ENCODE peak calls at places on chromosome 3, in nine cellular contexts. O, A, W, T, Y, B, V, S and J are unnamed samples.

GRCh38 chr3:42728056-42728455 is 25.5 kb upstream of the HHATL start:
- DNase-seq in O (no peak), A (no peak), W (no peak), T (no peak), Y (no peak), B (no peak), V (peak), S (no peak), J (peak)

GRCh38 chr3:51974963-51975856 is at the start of gene ABHD14A:
- DNase-seq in O (peak), A (peak), W (no peak), T (no peak), Y (peak), B (peak), V (no peak), S (peak), J (peak)

GRCh38 chr3:138692152-138692551 is 83.6 kb downstream of the FAIM start:
- DNase-seq in O (no peak), A (no peak), W (no peak), T (no peak), Y (no peak), B (no peak), V (no peak), S (no peak), J (no peak)

GRCh38 chr3:11434017-11434526 is 161.9 kb downstream of the ATG7 start:
- DNase-seq in O (no peak), A (peak), W (no peak), T (no peak), Y (peak), B (peak), V (peak), S (no peak), J (peak)

GRCh38 chr3:46277476-46277875 is 35.2 kb downstream of the CCR3 start:
- DNase-seq in O (no peak), A (no peak), W (no peak), T (no peak), Y (no peak), B (no peak), V (no peak), S (no peak), J (no peak)

GRCh38 chr3:132198601-132199000 is 118.6 kb upstream of the ACP3 start:
- DNase-seq in O (no peak), A (no peak), W (no peak), T (no peak), Y (no peak), B (no peak), V (no peak), S (no peak), J (no peak)

GRCh38 chr3:29955413-29955812 is 651.0 kb upstream of the TGFBR2 start:
- DNase-seq in O (no peak), A (no peak), W (no peak), T (no peak), Y (no peak), B (no peak), V (no peak), S (no peak), J (no peak)

GRCh38 chr3:171776411-171776810 is 33.9 kb downstream of the PLD1 start:
- DNase-seq in O (no peak), A (no peak), W (no peak), T (no peak), Y (no peak), B (no peak), V (no peak), S (no peak), J (no peak)

GRCh38 chr3:98556164-98557130 is 24.7 kb downstream of the GPR15 start:
- DNase-seq in O (no peak), A (no peak), W (peak), T (peak), Y (no peak), B (no peak), V (no peak), S (no peak), J (no peak)

GRCh38 chr3:45644063-45644462 is 45.1 kb upstream of the SACM1L start:
- DNase-seq in O (no peak), A (no peak), W (no peak), T (no peak), Y (no peak), B (peak), V (no peak), S (no peak), J (no peak)

GRCh38 chr3:107382626-107383025 is 5.4 kb downstream of the CCDC54 start:
- DNase-seq in O (no peak), A (no peak), W (no peak), T (no peak), Y (no peak), B (no peak), V (no peak), S (no peak), J (no peak)

GRCh38 chr3:133540896-133541674 is 32.4 kb upstream of the CDV3 start:
- DNase-seq in O (no peak), A (peak), W (peak), T (peak), Y (no peak), B (peak), V (no peak), S (no peak), J (no peak)

GRCh38 chr3:140432176-140432753 is 245.6 kb upstream of the TRIM42 start:
- DNase-seq in O (no peak), A (no peak), W (no peak), T (no peak), Y (peak), B (peak), V (no peak), S (no peak), J (no peak)

GRCh38 chr3:89690649-89691048 is 583.2 kb downstream of the EPHA3 start:
- DNase-seq in O (no peak), A (no peak), W (no peak), T (no peak), Y (no peak), B (no peak), V (no peak), S (peak), J (no peak)

GRCh38 chr3:193845144-193845543 is 252.1 kb downstream of the OPA1 start:
- DNase-seq in O (no peak), A (no peak), W (no peak), T (no peak), Y (no peak), B (no peak), V (no peak), S (no peak), J (no peak)

GRCh38 chr3:33717616-33717865 is 513 bp downstream of the CLASP2 start:
- DNase-seq in O (peak), A (peak), W (no peak), T (peak), Y (peak), B (no peak), V (no peak), S (peak), J (peak)

GRCh38 chr3:152056481-152056880 is 183.0 kb downstream of the SUCNR1 start:
- DNase-seq in O (no peak), A (no peak), W (no peak), T (no peak), Y (no peak), B (no peak), V (no peak), S (no peak), J (no peak)

GRCh38 chr3:190169877-190170276 is 49.2 kb upstream of the P3H2 start:
- DNase-seq in O (no peak), A (no peak), W (no peak), T (no peak), Y (no peak), B (no peak), V (no peak), S (no peak), J (no peak)

GRCh38 chr3:184525337-184526157 is 36.0 kb upstream of the EPHB3 start:
- DNase-seq in O (no peak), A (no peak), W (no peak), T (no peak), Y (peak), B (no peak), V (no peak), S (peak), J (no peak)

GRCh38 chr3:189229421-189229820 is 57.6 kb downstream of the TPRG1 start:
- DNase-seq in O (no peak), A (no peak), W (no peak), T (no peak), Y (no peak), B (no peak), V (no peak), S (no peak), J (no peak)

GRCh38 chr3:67048716-67049076 is 50.6 kb downstream of the KBTBD8 start:
- DNase-seq in O (no peak), A (no peak), W (peak), T (no peak), Y (no peak), B (no peak), V (no peak), S (no peak), J (no peak)

GRCh38 chr3:95705786-95706418 is 1108.5 kb upstream of the EPHA6 start:
- DNase-seq in O (no peak), A (no peak), W (no peak), T (no peak), Y (no peak), B (peak), V (no peak), S (no peak), J (no peak)

GRCh38 chr3:196741401-196741761 is 1.7 kb downstream of the PAK2 start:
- DNase-seq in O (no peak), A (no peak), W (no peak), T (no peak), Y (no peak), B (no peak), V (no peak), S (no peak), J (no peak)

GRCh38 chr3:182007441-182007840 is 295.7 kb downstream of the SOX2 start:
- DNase-seq in O (no peak), A (no peak), W (no peak), T (no peak), Y (no peak), B (no peak), V (no peak), S (no peak), J (no peak)

GRCh38 chr3:182000454-182000853 is 288.7 kb downstream of the SOX2 start:
- DNase-seq in O (peak), A (no peak), W (no peak), T (no peak), Y (no peak), B (no peak), V (no peak), S (no peak), J (no peak)

GRCh38 chr3:182005683-182006082 is 294.0 kb downstream of the SOX2 start:
- DNase-seq in O (no peak), A (no peak), W (no peak), T (no peak), Y (no peak), B (no peak), V (no peak), S (no peak), J (no peak)
- H3K4me3 ChIP-seq in O (no peak), A (no peak), W (no peak), T (no peak), Y (no peak), B (no peak), V (no peak), S (no peak), J (no peak)

GRCh38 chr3:123447416-123447748 is 1.5 kb downstream of the ADCY5 start:
- DNase-seq in O (no peak), A (no peak), W (no peak), T (no peak), Y (no peak), B (no peak), V (no peak), S (no peak), J (peak)
- TF ChIP-seq POLR2AphosphoS5 in O (no peak), A (no peak), W (no peak), T (no peak), Y (no peak), B (no peak), V (no peak), S (no peak), J (peak)

GRCh38 chr3:143000525-143000924 is 845 bp upstream of the U2SURP start:
- DNase-seq in O (no peak), A (peak), W (no peak), T (no peak), Y (peak), B (no peak), V (no peak), S (peak), J (no peak)
- H3K4me3 ChIP-seq in O (peak), A (peak), W (peak), T (peak), Y (peak), B (peak), V (peak), S (peak), J (peak)

GRCh38 chr3:167008765-167009164 is 371.3 kb downstream of the ZBBX start:
- DNase-seq in O (no peak), A (no peak), W (no peak), T (no peak), Y (no peak), B (no peak), V (no peak), S (no peak), J (no peak)
- TF ChIP-seq POLR2AphosphoS5 in O (no peak), A (no peak), W (no peak), T (no peak), Y (no peak), B (no peak), V (no peak), S (no peak), J (no peak)

DNA sequence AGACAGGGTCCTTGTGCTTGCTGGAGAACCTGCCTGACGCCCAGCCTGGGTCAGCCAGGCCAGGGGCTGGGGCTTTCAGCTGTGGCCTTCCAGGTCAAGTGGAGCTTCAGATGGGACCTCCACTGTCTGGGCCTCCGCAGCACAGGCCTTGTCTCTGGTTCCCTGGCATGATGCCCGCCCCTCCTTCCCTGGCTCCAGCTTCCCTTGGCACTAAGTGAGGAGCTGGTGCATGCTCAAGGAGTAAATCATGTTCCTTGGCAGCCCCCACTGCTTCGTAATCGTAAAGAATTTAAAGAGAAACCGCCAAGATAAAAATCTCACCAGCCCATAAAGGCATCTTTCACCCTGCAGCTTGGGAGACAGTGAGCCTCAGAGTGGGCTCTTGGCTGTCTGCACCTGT is 8.9 kb downstream of the SEMA3F start:
- DNase-seq in O (peak), A (peak), W (no peak), T (no peak), Y (no peak), B (peak), V (peak), S (no peak), J (peak)
- H3K4me3 ChIP-seq in O (peak), A (no peak), W (no peak), T (no peak), Y (no peak), B (no peak), V (no peak), S (no peak), J (no peak)